ENCODE peak calls at places on chromosomes 7 and 10, in seven cellular contexts. One of them, this sample, is unnamed.
A peak's percentile ranks its signal among the peaks of the same experiment; 100 is the strongest.

GRCh38 chr7:140669352-140669751 is 3.4 kb upstream of the ADCK2 start:
- DNase-seq in IMR-90: no peak
- DNase-seq in SK-N-SH: no peak
- DNase-seq in GM12878: no peak
- DNase-seq in K562: no peak
- DNase-seq in HepG2: no peak
- DNase-seq in H1: no peak
- DNase-seq in this sample: no peak

GRCh38 chr10:32367793-32368453 is 21.0 kb upstream of the EPC1 start:
- DNase-seq in IMR-90: peak; percentile 75
- DNase-seq in SK-N-SH: peak; percentile 46
- DNase-seq in GM12878: no peak
- DNase-seq in K562: peak; percentile 50
- DNase-seq in HepG2: peak; percentile 54
- DNase-seq in H1: no peak
- DNase-seq in this sample: no peak

GRCh38 chr10:71722849-71723248 is 3.3 kb upstream of the C10orf105 start:
- DNase-seq in IMR-90: no peak
- DNase-seq in SK-N-SH: no peak
- DNase-seq in GM12878: no peak
- DNase-seq in K562: peak; percentile 55
- DNase-seq in HepG2: no peak
- DNase-seq in H1: no peak
- DNase-seq in this sample: no peak

GRCh38 chr10:125086716-125087115 is 73.6 kb downstream of the CTBP2 start:
- DNase-seq in IMR-90: no peak
- DNase-seq in SK-N-SH: no peak
- DNase-seq in GM12878: no peak
- DNase-seq in K562: no peak
- DNase-seq in HepG2: no peak
- DNase-seq in H1: no peak
- DNase-seq in this sample: no peak

GRCh38 chr7:115910541-115911164 is 119.9 kb downstream of the TFEC start:
- DNase-seq in IMR-90: peak; percentile 38
- DNase-seq in SK-N-SH: peak; percentile 1
- DNase-seq in GM12878: no peak
- DNase-seq in K562: no peak
- DNase-seq in HepG2: peak; percentile 14
- DNase-seq in H1: no peak
- DNase-seq in this sample: peak; percentile 18

GRCh38 chr10:133476641-133476990 is 22.9 kb downstream of the SCART1 start:
- DNase-seq in IMR-90: no peak
- DNase-seq in SK-N-SH: peak; percentile 36
- DNase-seq in GM12878: no peak
- DNase-seq in K562: peak; percentile 45
- DNase-seq in HepG2: peak; percentile 18
- DNase-seq in H1: no peak
- DNase-seq in this sample: no peak

GRCh38 chr10:59234194-59234593 is 57.8 kb downstream of the PHYHIPL start:
- DNase-seq in IMR-90: peak; percentile 33
- DNase-seq in SK-N-SH: no peak
- DNase-seq in GM12878: no peak
- DNase-seq in K562: no peak
- DNase-seq in HepG2: no peak
- DNase-seq in H1: no peak
- DNase-seq in this sample: no peak

GRCh38 chr10:123614888-123615287 is 51.3 kb upstream of the GPR26 start:
- DNase-seq in IMR-90: peak; percentile 7
- DNase-seq in SK-N-SH: no peak
- DNase-seq in GM12878: no peak
- DNase-seq in K562: peak; percentile 39
- DNase-seq in HepG2: peak; percentile 35
- DNase-seq in H1: peak; percentile 66
- DNase-seq in this sample: peak; percentile 20

GRCh38 chr7:82816272-82816671 is 346.4 kb downstream of the PCLO start:
- DNase-seq in IMR-90: no peak
- DNase-seq in SK-N-SH: no peak
- DNase-seq in GM12878: no peak
- DNase-seq in K562: no peak
- DNase-seq in HepG2: no peak
- DNase-seq in H1: no peak
- DNase-seq in this sample: no peak

GRCh38 chr10:85043207-85043606 is 714.8 kb downstream of the CCSER2 start:
- DNase-seq in IMR-90: no peak
- DNase-seq in SK-N-SH: no peak
- DNase-seq in GM12878: no peak
- DNase-seq in K562: no peak
- DNase-seq in HepG2: no peak
- DNase-seq in H1: no peak
- DNase-seq in this sample: no peak

GRCh38 chr10:29102233-29102632 is 186.6 kb upstream of the LYZL1 start:
- DNase-seq in IMR-90: no peak
- DNase-seq in SK-N-SH: peak; percentile 26
- DNase-seq in GM12878: no peak
- DNase-seq in K562: no peak
- DNase-seq in HepG2: no peak
- DNase-seq in H1: no peak
- DNase-seq in this sample: no peak

GRCh38 chr7:100013328-100013676 is 2.1 kb upstream of the ZKSCAN1 start:
- DNase-seq in IMR-90: no peak
- DNase-seq in SK-N-SH: no peak
- DNase-seq in GM12878: no peak
- DNase-seq in K562: no peak
- DNase-seq in HepG2: no peak
- DNase-seq in H1: no peak
- DNase-seq in this sample: no peak

GRCh38 chr7:99383791-99384370 is 9.4 kb downstream of the ARPC1B start:
- DNase-seq in IMR-90: no peak
- DNase-seq in SK-N-SH: no peak
- DNase-seq in GM12878: no peak
- DNase-seq in K562: no peak
- DNase-seq in HepG2: no peak
- DNase-seq in H1: no peak
- DNase-seq in this sample: no peak

GRCh38 chr7:112433289-112433688 is 17.0 kb upstream of the IFRD1 start:
- DNase-seq in IMR-90: no peak
- DNase-seq in SK-N-SH: no peak
- DNase-seq in GM12878: no peak
- DNase-seq in K562: no peak
- DNase-seq in HepG2: no peak
- DNase-seq in H1: no peak
- DNase-seq in this sample: no peak

GRCh38 chr10:25076501-25077197 is 60.2 kb downstream of the THNSL1 start:
- DNase-seq in IMR-90: peak; percentile 15
- DNase-seq in SK-N-SH: no peak
- DNase-seq in GM12878: no peak
- DNase-seq in K562: peak; percentile 30
- DNase-seq in HepG2: no peak
- DNase-seq in H1: no peak
- DNase-seq in this sample: no peak

GRCh38 chr10:26225322-26225721 is 8.7 kb downstream of the GAD2 start:
- DNase-seq in IMR-90: no peak
- DNase-seq in SK-N-SH: no peak
- DNase-seq in GM12878: no peak
- DNase-seq in K562: no peak
- DNase-seq in HepG2: no peak
- DNase-seq in H1: no peak
- DNase-seq in this sample: no peak

GRCh38 chr7:129213828-129214227 is 11.0 kb upstream of the AHCYL2 start:
- DNase-seq in IMR-90: no peak
- DNase-seq in SK-N-SH: peak; percentile 81
- DNase-seq in GM12878: no peak
- DNase-seq in K562: peak; percentile 65
- DNase-seq in HepG2: peak; percentile 85
- DNase-seq in H1: peak; percentile 43
- DNase-seq in this sample: peak; percentile 54

GRCh38 chr10:107450056-107450455 is 285.6 kb upstream of the SORCS1 start:
- DNase-seq in IMR-90: no peak
- DNase-seq in SK-N-SH: no peak
- DNase-seq in GM12878: no peak
- DNase-seq in K562: no peak
- DNase-seq in HepG2: no peak
- DNase-seq in H1: no peak
- DNase-seq in this sample: no peak

GRCh38 chr10:116237260-116237659 is 35.7 kb downstream of the GFRA1 start:
- DNase-seq in IMR-90: peak; percentile 5
- DNase-seq in SK-N-SH: no peak
- DNase-seq in GM12878: no peak
- DNase-seq in K562: no peak
- DNase-seq in HepG2: no peak
- DNase-seq in H1: no peak
- DNase-seq in this sample: no peak

GRCh38 chr10:49365275-49365674 is 30.6 kb downstream of the DRGX start:
- DNase-seq in IMR-90: no peak
- DNase-seq in SK-N-SH: no peak
- DNase-seq in GM12878: no peak
- DNase-seq in K562: no peak
- DNase-seq in HepG2: no peak
- DNase-seq in H1: no peak
- DNase-seq in this sample: no peak

GRCh38 chr10:43905502-43906236 is 257.0 kb upstream of the ZNF32 start:
- DNase-seq in IMR-90: peak; percentile 68
- DNase-seq in SK-N-SH: peak; percentile 51
- DNase-seq in GM12878: no peak
- DNase-seq in K562: no peak
- DNase-seq in HepG2: no peak
- DNase-seq in H1: no peak
- DNase-seq in this sample: no peak

GRCh38 chr7:120743128-120743527 is 114.8 kb downstream of the TSPAN12 start:
- DNase-seq in IMR-90: no peak
- DNase-seq in SK-N-SH: no peak
- DNase-seq in GM12878: no peak
- DNase-seq in K562: no peak
- DNase-seq in HepG2: no peak
- DNase-seq in H1: no peak
- DNase-seq in this sample: peak; percentile 45

GRCh38 chr10:16987129-16987670 is 142.4 kb downstream of the CUBN start:
- DNase-seq in IMR-90: peak; percentile 87
- DNase-seq in SK-N-SH: no peak
- DNase-seq in GM12878: no peak
- DNase-seq in K562: no peak
- DNase-seq in HepG2: no peak
- DNase-seq in H1: no peak
- DNase-seq in this sample: no peak

GRCh38 chr7:100957832-100958421 is 8.6 kb downstream of the MUC3A start:
- DNase-seq in IMR-90: peak; percentile 33
- DNase-seq in SK-N-SH: no peak
- DNase-seq in GM12878: no peak
- DNase-seq in K562: peak; percentile 49
- DNase-seq in HepG2: peak; percentile 32
- DNase-seq in H1: no peak
- DNase-seq in this sample: peak; percentile 35

DNA sequence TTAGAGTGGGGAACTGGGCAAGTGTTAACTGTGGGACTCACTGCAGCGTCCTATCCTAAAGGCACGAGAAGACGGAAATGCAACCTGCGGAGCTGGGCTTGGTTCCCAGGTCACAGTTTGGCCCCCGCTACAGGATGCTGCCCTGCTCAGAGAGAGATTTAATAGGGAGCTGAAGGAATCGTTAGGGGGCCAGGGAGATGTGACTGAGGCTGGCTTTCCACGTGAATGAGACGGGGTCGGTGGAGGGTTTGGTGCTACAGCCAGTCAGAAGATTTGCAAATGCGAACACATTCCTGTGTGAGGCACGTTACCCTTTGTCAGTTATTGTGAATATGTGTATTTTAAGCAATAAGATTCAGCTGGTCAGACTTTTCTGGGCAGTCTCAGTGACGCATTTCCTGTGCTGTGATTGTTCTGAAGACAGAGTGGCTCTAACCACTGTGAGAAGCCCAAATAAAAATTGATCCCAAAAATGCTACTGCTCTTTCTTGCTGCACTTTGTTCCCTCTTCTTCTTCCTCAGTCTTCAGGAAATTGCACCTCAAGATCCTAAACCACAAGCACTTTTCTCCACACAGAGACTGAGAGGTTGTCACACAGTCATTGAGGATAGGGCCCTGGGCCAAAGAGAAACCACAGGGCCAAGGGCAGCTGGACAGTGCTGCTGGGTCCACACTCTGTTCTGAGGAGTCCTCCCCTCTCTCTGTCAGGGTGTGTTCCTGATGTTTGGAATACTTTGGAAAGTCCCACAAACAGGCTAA is 21.2 kb downstream of the CYP17A1 start:
- DNase-seq in IMR-90: peak; percentile 96
- DNase-seq in SK-N-SH: no peak
- DNase-seq in GM12878: no peak
- DNase-seq in K562: no peak
- DNase-seq in HepG2: no peak
- DNase-seq in H1: no peak
- DNase-seq in this sample: no peak
- TF ChIP-seq RFX5 in IMR-90: no peak
- TF ChIP-seq RFX5 in SK-N-SH: no peak
- TF ChIP-seq RFX5 in GM12878: no peak
- TF ChIP-seq RFX5 in K562: no peak
- TF ChIP-seq RFX5 in HepG2: no peak
- TF ChIP-seq RFX5 in H1: no peak
- TF ChIP-seq RFX5 in this sample: no peak

GRCh38 chr7:107555893-107556292 is 7.8 kb downstream of the COG5 start:
- DNase-seq in IMR-90: no peak
- DNase-seq in SK-N-SH: no peak
- DNase-seq in GM12878: no peak
- DNase-seq in K562: no peak
- DNase-seq in HepG2: no peak
- DNase-seq in H1: no peak
- DNase-seq in this sample: no peak

GRCh38 chr7:107551936-107552335 is 11.8 kb downstream of the COG5 start:
- DNase-seq in IMR-90: peak; percentile 61
- DNase-seq in SK-N-SH: no peak
- DNase-seq in GM12878: no peak
- DNase-seq in K562: no peak
- DNase-seq in HepG2: no peak
- DNase-seq in H1: no peak
- DNase-seq in this sample: no peak
- TF ChIP-seq USF2 in IMR-90: no peak
- TF ChIP-seq USF2 in SK-N-SH: no peak
- TF ChIP-seq USF2 in GM12878: no peak
- TF ChIP-seq USF2 in K562: no peak
- TF ChIP-seq USF2 in HepG2: no peak
- TF ChIP-seq USF2 in H1: no peak
- TF ChIP-seq USF2 in this sample: no peak

GRCh38 chr7:131843862-131844261 is 287.4 kb upstream of the PODXL start:
- DNase-seq in IMR-90: peak; percentile 17
- DNase-seq in SK-N-SH: peak; percentile 46
- DNase-seq in GM12878: no peak
- DNase-seq in K562: no peak
- DNase-seq in HepG2: no peak
- DNase-seq in H1: no peak
- DNase-seq in this sample: no peak
- TF ChIP-seq RFX5 in IMR-90: no peak
- TF ChIP-seq RFX5 in SK-N-SH: no peak
- TF ChIP-seq RFX5 in GM12878: no peak
- TF ChIP-seq RFX5 in K562: no peak
- TF ChIP-seq RFX5 in HepG2: no peak
- TF ChIP-seq RFX5 in H1: no peak
- TF ChIP-seq RFX5 in this sample: no peak

DNA sequence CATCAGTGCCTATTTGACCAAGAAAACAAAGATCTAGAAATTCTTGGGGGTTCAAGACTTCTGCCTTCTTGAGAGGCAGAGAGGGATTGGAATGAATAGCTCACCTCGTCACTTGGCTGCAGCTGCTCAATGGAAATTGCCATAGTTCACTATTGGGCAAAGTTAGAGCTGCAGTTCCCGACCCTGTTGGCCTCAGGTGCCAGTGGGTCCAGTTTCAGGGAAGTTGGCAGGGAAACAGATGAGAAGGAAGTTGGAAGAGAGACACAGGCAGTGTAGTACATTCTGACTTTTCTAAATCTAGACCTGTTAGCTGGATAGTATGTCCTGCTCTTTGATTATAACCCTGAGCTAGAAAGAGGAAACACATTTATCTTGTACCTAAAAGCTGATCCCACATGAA is 19.1 kb downstream of the A1CF start:
- DNase-seq in IMR-90: no peak
- DNase-seq in SK-N-SH: no peak
- DNase-seq in GM12878: no peak
- DNase-seq in K562: no peak
- DNase-seq in HepG2: no peak
- DNase-seq in H1: no peak
- DNase-seq in this sample: no peak
- TF ChIP-seq USF2 in IMR-90: no peak
- TF ChIP-seq USF2 in SK-N-SH: no peak
- TF ChIP-seq USF2 in GM12878: no peak
- TF ChIP-seq USF2 in K562: no peak
- TF ChIP-seq USF2 in HepG2: no peak
- TF ChIP-seq USF2 in H1: no peak
- TF ChIP-seq USF2 in this sample: no peak